ENCODE peak calls at places on chromosomes 3 and 15, in five cellular contexts. A is CD4-positive, alpha-beta T cell; X is HL-60; D is left lung; S is body of pancreas. H is an unnamed sample.

GRCh38 chr3:5011555-5012256 is 32.5 kb downstream of the BHLHE40 start:
- DNase-seq in A (no peak), D (peak), S (no peak), X (no peak), H (no peak)

GRCh38 chr3:183802989-183803388 is 22.4 kb downstream of the MAP6D1 start:
- DNase-seq in S (peak), X (no peak), A (no peak), D (no peak), H (no peak)

GRCh38 chr3:119894195-119894594 is 112.3 kb downstream of the NR1I2 start:
- DNase-seq in A (no peak), X (peak), D (no peak), S (no peak), H (no peak)

GRCh38 chr15:32952901-32953889 is 235.4 kb downstream of the GREM1 start:
- DNase-seq in D (no peak), A (no peak), S (no peak), X (no peak), H (no peak)

GRCh38 chr3:57949344-57949743 is 58.9 kb upstream of the FLNB start:
- DNase-seq in S (no peak), X (no peak), A (no peak), D (no peak), H (no peak)

GRCh38 chr3:101038393-101038792 is 45.2 kb upstream of the ABI3BP start:
- DNase-seq in A (no peak), D (no peak), S (no peak), X (no peak), H (no peak)

GRCh38 chr3:23590874-23591273 is 214.9 kb upstream of the UBE2E1 start:
- DNase-seq in S (no peak), D (no peak), X (no peak), A (no peak), H (no peak)

GRCh38 chr3:18772699-18773305 is 347.7 kb upstream of the SATB1 start:
- DNase-seq in S (no peak), D (no peak), X (no peak), A (no peak), H (no peak)

GRCh38 chr3:126261037-126261436 is 80.7 kb upstream of the ALDH1L1 start:
- DNase-seq in X (peak), D (no peak), S (peak), A (no peak), H (no peak)

GRCh38 chr3:11593318-11594034 is 50.2 kb downstream of the VGLL4 start:
- DNase-seq in D (no peak), X (no peak), A (no peak), S (no peak), H (no peak)

GRCh38 chr3:109234300-109234699 is 82.0 kb downstream of the DPPA2 start:
- DNase-seq in X (no peak), A (no peak), S (no peak), D (no peak), H (no peak)

GRCh38 chr15:49620174-49620573 is 444 bp downstream of the FAM227B start:
- DNase-seq in A (no peak), X (peak), S (no peak), D (no peak), H (peak)

GRCh38 chr15:70466895-70467529 is 296.3 kb downstream of the UACA start:
- DNase-seq in X (no peak), S (peak), A (peak), D (no peak), H (peak)

GRCh38 chr3:124837065-124837464 is 50.1 kb downstream of the ITGB5 start:
- DNase-seq in A (no peak), S (no peak), D (no peak), X (no peak), H (no peak)

GRCh38 chr3:94904275-94904674 is 841.4 kb downstream of the NSUN3 start:
- DNase-seq in D (no peak), A (no peak), X (no peak), S (no peak), H (no peak)

GRCh38 chr3:7518471-7518870 is 657.6 kb downstream of the GRM7 start:
- DNase-seq in D (no peak), A (no peak), X (no peak), S (peak), H (no peak)

GRCh38 chr3:14561051-14561634 is 21.0 kb upstream of the GRIP2 start:
- DNase-seq in X (no peak), D (no peak), S (no peak), A (no peak), H (peak)

GRCh38 chr15:41396111-41396510 is 6.2 kb downstream of the NDUFAF1 start:
- DNase-seq in X (no peak), A (no peak), S (no peak), D (no peak), H (no peak)

GRCh38 chr15:90982135-90982534 is 12.2 kb downstream of the PRC1 start:
- DNase-seq in S (no peak), A (no peak), X (no peak), D (no peak), H (no peak)

GRCh38 chr3:112092439-112093179 is 6.4 kb downstream of the C3orf52 start:
- DNase-seq in X (no peak), S (no peak), D (no peak), A (no peak), H (no peak)

GRCh38 chr3:42495393-42495792 is 7.0 kb upstream of the VIPR1 start:
- DNase-seq in D (no peak), X (no peak), S (no peak), A (no peak), H (no peak)

GRCh38 chr3:20104167-20104661 is 64.0 kb downstream of the KAT2B start:
- DNase-seq in A (no peak), S (no peak), D (no peak), X (no peak), H (no peak)

GRCh38 chr15:89768071-89768500 is 8.0 kb upstream of the MESP2 start:
- DNase-seq in X (no peak), D (no peak), S (peak), A (no peak), H (no peak)

GRCh38 chr15:98684995-98685525 is 36.7 kb downstream of the IGF1R start:
- DNase-seq in D (no peak), X (no peak), A (no peak), S (no peak), H (no peak)

GRCh38 chr15:99331366-99331765 is 80.1 kb downstream of the LRRC28 start:
- DNase-seq in X (no peak), D (no peak), A (no peak), S (no peak), H (no peak)

GRCh38 chr3:195249858-195250464 is 21.0 kb downstream of the XXYLT1 start:
- DNase-seq in D (peak), X (no peak), A (no peak), S (peak), H (no peak)

GRCh38 chr3:44827196-44827595 is 34.5 kb upstream of the TMEM42 start:
- DNase-seq in S (no peak), D (no peak), A (no peak), X (no peak), H (no peak)

GRCh38 chr3:121855555-121855954 is 20.5 kb downstream of the EAF2 start:
- DNase-seq in X (no peak), D (no peak), S (no peak), A (no peak), H (peak)

GRCh38 chr3:101796076-101796475 is 17.1 kb downstream of the NXPE3 start:
- DNase-seq in A (no peak), S (no peak), X (no peak), D (no peak), H (no peak)

GRCh38 chr3:98980915-98981596 is 79.6 kb upstream of the DCBLD2 start:
- DNase-seq in X (no peak), D (no peak), A (no peak), S (no peak), H (peak)

GRCh38 chr3:182626484-182627467 is 166.5 kb upstream of the ATP11B start:
- DNase-seq in X (no peak), D (no peak), S (no peak), A (no peak), H (peak)

GRCh38 chr3:124886168-124887051 is 755 bp downstream of the ITGB5 start:
- DNase-seq in D (peak), S (peak), X (no peak), A (peak), H (peak)

GRCh38 chr3:46685446-46685845 is 8.0 kb downstream of the ALS2CL start:
- DNase-seq in A (no peak), D (no peak), X (no peak), S (no peak), H (no peak)

GRCh38 chr3:182482692-182483091 is 310.6 kb upstream of the ATP11B start:
- DNase-seq in D (no peak), X (no peak), A (no peak), S (no peak), H (no peak)

GRCh38 chr3:107542665-107543064 is 19.9 kb downstream of the BBX start:
- DNase-seq in X (no peak), S (no peak), A (no peak), D (no peak), H (no peak)

GRCh38 chr3:140863481-140864084 is 78.1 kb upstream of the SLC25A36 start:
- DNase-seq in X (no peak), S (peak), A (peak), D (no peak), H (peak)

GRCh38 chr3:3998140-3998977 is 199.1 kb downstream of the LRRN1 start:
- DNase-seq in D (no peak), S (peak), A (no peak), X (peak), H (peak)

GRCh38 chr15:73741401-73741836 is 11.7 kb downstream of the INSYN1 start:
- DNase-seq in D (no peak), S (no peak), A (no peak), X (no peak), H (no peak)
- H3K27ac ChIP-seq in D (no peak), S (no peak), A (no peak), X (no peak), H (no peak)

DNA sequence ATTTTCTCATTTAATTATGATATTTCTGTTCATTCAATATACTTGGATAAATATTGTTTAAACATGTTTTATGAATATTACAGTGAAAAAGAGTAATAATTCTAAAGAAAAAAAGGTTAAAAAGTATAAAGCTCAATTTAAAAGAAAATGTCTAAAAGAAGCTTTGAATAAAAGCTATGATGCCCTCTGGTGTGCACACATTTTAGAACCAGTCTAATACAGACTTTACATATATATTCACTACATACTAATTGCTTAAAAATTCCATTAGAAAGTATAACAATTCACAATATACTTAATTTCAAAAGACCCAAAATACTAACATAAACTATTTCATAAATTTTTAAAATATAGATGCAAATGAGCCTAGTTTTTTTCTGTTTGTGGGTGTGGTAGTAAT is 909.1 kb upstream of the ROBO1 start:
- DNase-seq in S (no peak), A (no peak), X (no peak), D (no peak), H (no peak)
- TF ChIP-seq CTCF in S (no peak), A (no peak), X (no peak), D (no peak), H (peak)

GRCh38 chr3:122880173-122880572 is 85.3 kb downstream of the SLC49A4 start:
- DNase-seq in X (no peak), S (no peak), A (no peak), D (no peak), H (no peak)
- H3K27ac ChIP-seq in X (no peak), S (no peak), A (no peak), D (no peak), H (no peak)

GRCh38 chr3:136913168-136913567 is 44.6 kb upstream of the IL20RB start:
- DNase-seq in S (no peak), X (no peak), A (no peak), D (no peak), H (no peak)
- TF ChIP-seq CTCF in S (no peak), X (no peak), A (no peak), D (no peak), H (no peak)

GRCh38 chr3:151901946-151902285 is 28.5 kb downstream of the SUCNR1 start:
- DNase-seq in S (no peak), D (no peak), X (no peak), A (no peak), H (no peak)
- H3K27ac ChIP-seq in S (no peak), D (no peak), X (no peak), A (no peak), H (no peak)

GRCh38 chr3:37103103-37103815 is 71.1 kb downstream of the LRRFIP2 start:
- DNase-seq in S (no peak), X (no peak), D (no peak), A (no peak), H (no peak)
- TF ChIP-seq CTCF in S (no peak), X (no peak), D (no peak), A (no peak), H (no peak)

GRCh38 chr15:93861956-93862741 is 369.2 kb upstream of the MCTP2 start:
- DNase-seq in A (no peak), D (no peak), S (no peak), X (peak), H (no peak)
- H3K27ac ChIP-seq in A (no peak), D (peak), S (no peak), X (peak), H (no peak)

GRCh38 chr3:193788189-193788946 is 195.4 kb downstream of the OPA1 start:
- DNase-seq in A (no peak), D (no peak), S (peak), X (no peak), H (peak)
- TF ChIP-seq CTCF in A (no peak), D (peak), S (peak), X (peak), H (peak)